ENCODE peak calls at places on chromosomes 2 and 18, in five cellular contexts. O is T follicular helper cell, F is neural crest cell, W is Caki2, J is breast epithelium. D is an unnamed sample.

GRCh38 chr2:133841905-133842304 is 273.6 kb upstream of the NCKAP5 start:
- DNase-seq in O (no peak), F (no peak), W (peak), J (no peak), D (no peak)

GRCh38 chr2:120661551-120661950 is 74.1 kb upstream of the GLI2 start:
- DNase-seq in O (no peak), F (peak), W (no peak), J (no peak), D (no peak)

GRCh38 chr18:7485616-7486015 is 81.5 kb upstream of the PTPRM start:
- DNase-seq in O (no peak), F (no peak), W (no peak), J (no peak), D (no peak)

GRCh38 chr18:64589000-64589399 is 440.1 kb upstream of the LINC00305 start:
- DNase-seq in O (no peak), F (no peak), W (no peak), J (no peak), D (no peak)

GRCh38 chr2:29130295-29130694 is 15.1 kb downstream of the CLIP4 start:
- DNase-seq in O (no peak), F (no peak), W (peak), J (no peak), D (no peak)

GRCh38 chr2:28656937-28657615 is 94.6 kb upstream of the PPP1CB start:
- DNase-seq in O (no peak), F (no peak), W (no peak), J (no peak), D (no peak)

GRCh38 chr2:238362611-238363010 is 42.3 kb downstream of the TRAF3IP1 start:
- DNase-seq in O (no peak), F (no peak), W (no peak), J (no peak), D (no peak)

GRCh38 chr18:12628706-12629702 is 28.9 kb downstream of the SPIRE1 start:
- DNase-seq in O (no peak), F (no peak), W (peak), J (no peak), D (no peak)

GRCh38 chr2:156434461-156435291 is 1.5 kb upstream of the GPD2 start:
- DNase-seq in O (no peak), F (no peak), W (peak), J (no peak), D (no peak)

GRCh38 chr2:238216651-238217184 is 13.2 kb upstream of the ILKAP start:
- DNase-seq in O (no peak), F (no peak), W (no peak), J (no peak), D (no peak)

GRCh38 chr18:48943333-48943732 is 7.4 kb downstream of the SMAD7 start:
- DNase-seq in O (no peak), F (no peak), W (no peak), J (no peak), D (no peak)

GRCh38 chr18:60549338-60549960 is 176.9 kb upstream of the MC4R start:
- DNase-seq in O (no peak), F (peak), W (peak), J (no peak), D (no peak)

GRCh38 chr2:210715560-210715959 is 159.2 kb downstream of the CPS1 start:
- DNase-seq in O (no peak), F (no peak), W (no peak), J (no peak), D (no peak)

GRCh38 chr2:113203901-113204519 is 30.2 kb downstream of the PSD4 start:
- DNase-seq in O (peak), F (peak), W (peak), J (no peak), D (peak)

GRCh38 chr2:30408961-30409387 is 38.1 kb upstream of the LCLAT1 start:
- DNase-seq in O (no peak), F (no peak), W (no peak), J (no peak), D (no peak)

GRCh38 chr2:71379086-71379485 is 47.5 kb downstream of the ZNF638 start:
- DNase-seq in O (no peak), F (no peak), W (peak), J (no peak), D (no peak)

GRCh38 chr2:6554403-6554802 is 311.3 kb downstream of the CMPK2 start:
- DNase-seq in O (no peak), F (no peak), W (no peak), J (no peak), D (no peak)

GRCh38 chr2:160157861-160158813 is 41.9 kb downstream of the ITGB6 start:
- DNase-seq in O (no peak), F (no peak), W (peak), J (no peak), D (no peak)

GRCh38 chr2:178723786-178724346 is 83.4 kb downstream of the TTN start:
- DNase-seq in O (no peak), F (no peak), W (no peak), J (no peak), D (no peak)

GRCh38 chr18:33577688-33578370 is at the start of gene ASXL3:
- DNase-seq in O (no peak), F (peak), W (no peak), J (no peak), D (no peak)

GRCh38 chr2:112183327-112184025 is 45.3 kb downstream of the FBLN7 start:
- DNase-seq in O (no peak), F (no peak), W (no peak), J (no peak), D (no peak)

GRCh38 chr2:175003875-175004729 is 1.1 kb downstream of the CHN1 start:
- DNase-seq in O (no peak), F (peak), W (peak), J (no peak), D (no peak)

GRCh38 chr2:160096414-160096813 is 34.0 kb upstream of the PLA2R1 start:
- DNase-seq in O (no peak), F (no peak), W (no peak), J (no peak), D (no peak)

GRCh38 chr2:21306235-21306634 is 182.5 kb downstream of the TDRD15 start:
- DNase-seq in O (no peak), F (no peak), W (no peak), J (no peak), D (no peak)

GRCh38 chr18:3186678-3187658 is 32.8 kb downstream of the MYOM1 start:
- DNase-seq in O (no peak), F (no peak), W (no peak), J (no peak), D (no peak)

GRCh38 chr2:58539973-58540372 is 298.8 kb upstream of the FANCL start:
- DNase-seq in O (no peak), F (no peak), W (peak), J (no peak), D (no peak)

GRCh38 chr18:78740876-78741275 is 238.7 kb upstream of the SALL3 start:
- DNase-seq in O (no peak), F (no peak), W (no peak), J (peak), D (no peak)

GRCh38 chr2:141611143-141611571 is 519.7 kb downstream of the LRP1B start:
- DNase-seq in O (no peak), F (no peak), W (no peak), J (no peak), D (no peak)

GRCh38 chr18:59846814-59847490 is 52.8 kb upstream of the PMAIP1 start:
- DNase-seq in O (no peak), F (no peak), W (peak), J (no peak), D (no peak)

GRCh38 chr18:38174594-38174993 is 609.0 kb upstream of the CELF4 start:
- DNase-seq in O (no peak), F (no peak), W (no peak), J (no peak), D (no peak)

GRCh38 chr2:18299423-18300212 is 260.8 kb downstream of the RDH14 start:
- DNase-seq in O (no peak), F (no peak), W (peak), J (no peak), D (no peak)

GRCh38 chr2:9287400-9288059 is 80.9 kb downstream of the ASAP2 start:
- DNase-seq in O (no peak), F (no peak), W (peak), J (no peak), D (no peak)

D was measured in effector memory CD8-positive, alpha-beta T cell.